ENCODE peak calls at places on chromosomes 2 and 18, in four cellular contexts. V is SK-N-SH, O is HCT116, Z is HepG2. N is an unnamed sample. For H3K4me1 and H3K9me3, the result is how much of the 10 kb centered on the place peaks cover.

GRCh38 chr2:132438650-132439030 is 22.0 kb downstream of the GPR39 start:
- DNase-seq in V (no peak), O (peak), Z (no peak), N (peak)

GRCh38 chr2:16407358-16407757 is 258.3 kb downstream of the CYRIA start:
- DNase-seq in V (no peak), O (no peak), Z (no peak), N (no peak)

GRCh38 chr2:226187601-226188000 is 612.0 kb downstream of the IRS1 start:
- DNase-seq in O (no peak), V (no peak), Z (no peak), N (no peak)

GRCh38 chr18:46071894-46072867 is at the start of gene PSTPIP2:
- DNase-seq in V (peak), O (peak), Z (no peak), N (no peak)

GRCh38 chr2:76307495-76307894 is 596.8 kb upstream of the GCFC2 start:
- DNase-seq in V (peak), Z (no peak), O (no peak), N (no peak)

GRCh38 chr2:205188516-205189138 is 493.7 kb upstream of the NRP2 start:
- DNase-seq in Z (no peak), V (no peak), O (no peak), N (no peak)

GRCh38 chr2:162029287-162029901 is 44.6 kb downstream of the DPP4 start:
- DNase-seq in Z (peak), O (peak), V (peak), N (no peak)

GRCh38 chr2:86331391-86331790 is 6.0 kb downstream of the REEP1 start:
- DNase-seq in V (no peak), Z (peak), O (no peak), N (no peak)

GRCh38 chr18:24672165-24672950 is 211.9 kb downstream of the HRH4 start:
- DNase-seq in O (no peak), Z (no peak), V (peak), N (no peak)

GRCh38 chr2:22329097-22329716 is 1055.8 kb upstream of the KLHL29 start:
- DNase-seq in V (no peak), O (no peak), Z (no peak), N (no peak)

GRCh38 chr2:104704846-104705245 is 149.1 kb upstream of the POU3F3 start:
- DNase-seq in V (no peak), O (no peak), Z (no peak), N (no peak)

GRCh38 chr2:43171789-43172188 is 54.6 kb downstream of the ZFP36L2 start:
- DNase-seq in V (peak), Z (peak), O (no peak), N (no peak)

GRCh38 chr2:99809259-99809900 is 319.6 kb upstream of the REV1 start:
- DNase-seq in V (no peak), Z (no peak), O (no peak), N (no peak)

GRCh38 chr2:19752500-19752899 is 149.3 kb downstream of the TTC32 start:
- DNase-seq in V (no peak), Z (no peak), O (no peak), N (no peak)

GRCh38 chr2:127071901-127072328 is 35.0 kb downstream of the BIN1 start:
- DNase-seq in V (no peak), Z (peak), O (no peak), N (no peak)

GRCh38 chr2:240567137-240567871 is 980 bp upstream of the RNPEPL1 start:
- DNase-seq in O (no peak), Z (no peak), V (peak), N (no peak)

GRCh38 chr2:74496997-74497776 is 2.2 kb downstream of the LBX2 start:
- DNase-seq in Z (peak), V (no peak), O (no peak), N (no peak)
- TF ChIP-seq SIN3A in Z (no peak), V (no peak), O (no peak), N (no peak)

DNA sequence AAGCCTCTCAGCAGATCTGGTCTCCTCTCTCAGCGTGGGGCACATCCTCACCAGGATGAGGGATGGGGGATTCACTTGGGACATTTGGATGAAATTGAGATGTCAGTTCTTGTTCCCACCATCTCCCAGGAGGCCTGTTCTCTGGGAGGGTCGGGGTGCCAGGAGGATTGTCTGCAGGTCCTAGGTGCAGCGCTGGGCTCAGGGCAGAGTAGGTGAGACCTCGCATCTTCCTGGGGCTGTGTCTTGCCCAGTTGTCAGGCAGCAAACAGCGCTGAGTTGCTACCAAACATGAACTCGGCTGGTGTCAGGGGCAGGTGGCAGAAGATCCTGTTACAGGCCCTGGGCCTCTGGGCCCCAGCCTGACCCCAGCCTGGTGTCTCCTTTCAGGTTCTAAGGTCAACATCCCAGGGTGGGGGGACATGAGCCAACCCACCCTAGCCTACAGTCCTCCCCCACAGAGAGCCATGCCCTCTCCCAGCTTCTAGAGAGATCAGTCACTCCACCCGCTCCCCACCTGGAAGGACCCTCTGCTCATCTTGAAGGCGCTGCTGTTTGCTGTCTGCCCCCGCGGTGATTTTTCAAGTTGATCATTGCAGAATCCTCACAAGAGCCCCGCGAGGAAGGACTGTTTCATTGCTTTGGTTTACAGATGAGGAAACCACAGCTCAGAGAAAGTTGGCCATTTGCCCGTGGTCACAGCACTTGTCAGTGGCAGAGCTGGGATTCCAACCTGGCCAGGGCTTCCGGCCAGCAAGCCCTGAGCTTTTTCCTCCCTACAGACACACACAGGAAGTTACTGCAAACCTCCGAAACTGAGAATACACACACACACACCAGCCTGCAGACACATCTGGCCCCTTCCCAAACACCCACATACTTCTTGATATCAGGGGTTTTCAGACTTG is 83.9 kb downstream of the STPG4 start:
- DNase-seq in O (no peak), Z (peak), V (no peak), N (no peak)
- H3K4me1 ChIP-seq in O (half or more), Z (half or more), V (half or more), N (under half)

DNA sequence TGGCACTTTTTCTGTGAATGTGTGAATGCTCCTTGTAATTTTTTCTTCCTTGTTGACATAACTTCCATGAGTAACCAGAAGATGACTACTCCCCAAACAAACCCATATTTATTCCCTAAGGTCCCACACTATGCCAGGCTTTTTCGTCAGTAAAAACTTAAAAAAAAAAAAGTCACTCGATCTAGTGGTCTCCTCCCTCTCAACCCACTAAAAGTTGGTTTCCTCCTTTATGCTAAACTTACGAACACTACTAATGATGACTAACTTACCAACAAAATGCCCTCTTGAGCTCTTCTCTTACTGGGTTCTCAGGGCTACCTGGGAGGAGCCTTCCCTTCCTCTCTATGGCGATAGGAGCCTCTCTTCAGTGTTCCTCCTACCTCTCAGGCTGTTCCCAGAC is 18.2 kb downstream of the ACVR1 start:
- DNase-seq in O (no peak), V (no peak), Z (no peak), N (peak)
- H3K9me3 ChIP-seq in O (under half), V (under half), Z (under half), N (under half)

GRCh38 chr2:197888322-197888721 is 83.9 kb downstream of the PLCL1 start:
- DNase-seq in Z (no peak), O (no peak), V (no peak), N (no peak)

GRCh38 chr2:197890160-197890559 is 85.8 kb downstream of the PLCL1 start:
- DNase-seq in Z (no peak), V (no peak), O (no peak), N (no peak)

GRCh38 chr2:197885587-197885986 is 81.2 kb downstream of the PLCL1 start:
- DNase-seq in Z (no peak), O (no peak), V (no peak), N (no peak)

GRCh38 chr2:197891897-197892442 is 87.6 kb downstream of the PLCL1 start:
- DNase-seq in V (no peak), Z (no peak), O (no peak), N (no peak)

DNA sequence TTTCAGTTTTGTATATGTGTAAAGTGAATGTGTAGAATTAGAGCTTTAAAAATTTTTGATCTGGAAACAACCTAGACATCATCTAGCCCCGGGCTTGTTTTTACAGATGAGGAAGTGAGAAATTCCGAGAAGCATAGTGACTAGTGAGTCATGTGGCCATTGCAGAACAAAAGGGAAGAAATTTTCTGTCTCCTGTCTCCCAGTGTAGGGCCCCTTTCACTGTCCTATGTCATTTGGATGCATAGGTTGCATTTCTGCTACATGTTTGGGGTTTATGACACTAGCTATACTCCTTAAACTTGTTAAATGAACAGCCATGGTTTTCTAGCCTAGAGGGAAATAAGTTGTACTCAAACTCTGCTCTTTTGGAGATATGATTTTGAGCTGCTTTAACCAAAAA is 84.6 kb downstream of the PLCL1 start:
- DNase-seq in V (no peak), Z (no peak), O (no peak), N (no peak)
- TF ChIP-seq SIN3A in V (no peak), Z (no peak), O (no peak), N (no peak)

GRCh38 chr18:9930299-9930884 is 16.6 kb downstream of the VAPA start:
- DNase-seq in O (no peak), V (no peak), Z (no peak), N (no peak)
- H3K4me1 ChIP-seq in O (under half), V (under half), Z (half or more), N (under half)